ENCODE peak calls at places on chromosomes 3 and 15, in eight cellular contexts. E is CD4-positive, alpha-beta T cell; W is IMR-90; R is H1; D is GM10248; U is fibroblast of lung; J is uterus; M is HFF-Myc. I is an unnamed sample.

GRCh38 chr3:35044185-35044584 is 595.1 kb upstream of the ARPP21 start:
- DNase-seq in E (no peak), W (no peak), R (no peak), D (no peak), U (no peak), J (no peak), M (no peak), I (no peak)

GRCh38 chr3:169476289-169476688 is 187.2 kb downstream of the MECOM start:
- DNase-seq in E (no peak), W (no peak), R (no peak), D (no peak), U (no peak), J (no peak), M (no peak), I (no peak)

GRCh38 chr3:129001817-129002572 is 891 bp downstream of the EFCC1 start:
- DNase-seq in E (no peak), W (no peak), R (peak), D (no peak), U (no peak), J (no peak), M (no peak), I (peak)

GRCh38 chr3:119731545-119732343 is 28.9 kb downstream of the CFAP91 start:
- DNase-seq in E (no peak), W (peak), R (no peak), D (no peak), U (peak), J (no peak), M (no peak), I (no peak)

GRCh38 chr3:183871541-183871940 is 13.1 kb downstream of the PARL start:
- DNase-seq in E (no peak), W (no peak), R (no peak), D (no peak), U (no peak), J (no peak), M (no peak), I (no peak)

GRCh38 chr3:125051715-125052581 is 3.8 kb downstream of the HEG1 start:
- DNase-seq in E (peak), W (peak), R (peak), D (peak), U (peak), J (peak), M (no peak), I (no peak)

GRCh38 chr3:32414527-32415202 is 23.0 kb downstream of the CMTM7 start:
- DNase-seq in E (peak), W (peak), R (no peak), D (no peak), U (peak), J (no peak), M (no peak), I (no peak)

GRCh38 chr3:72482589-72483249 is 365.5 kb downstream of the SHQ1 start:
- DNase-seq in E (peak), W (peak), R (no peak), D (peak), U (peak), J (peak), M (no peak), I (no peak)

GRCh38 chr3:119579366-119580147 is at the start of gene ADPRH:
- DNase-seq in E (peak), W (peak), R (peak), D (peak), U (peak), J (peak), M (no peak), I (peak)

GRCh38 chr3:122245513-122246174 is 62.2 kb downstream of the CASR start:
- DNase-seq in E (no peak), W (peak), R (no peak), D (no peak), U (no peak), J (no peak), M (no peak), I (no peak)

GRCh38 chr3:111761309-111761795 is 97.7 kb upstream of the PHLDB2 start:
- DNase-seq in E (no peak), W (peak), R (no peak), D (peak), U (peak), J (no peak), M (peak), I (no peak)

GRCh38 chr3:55801676-55802075 is 314.6 kb upstream of the WNT5A start:
- DNase-seq in E (no peak), W (no peak), R (no peak), D (no peak), U (no peak), J (no peak), M (no peak), I (no peak)

GRCh38 chr15:26970712-26971210 is at the start of gene GABRG3:
- DNase-seq in E (no peak), W (no peak), R (peak), D (no peak), U (no peak), J (no peak), M (no peak), I (peak)

GRCh38 chr3:15800780-15801179 is 3.0 kb upstream of the ANKRD28 start:
- DNase-seq in E (no peak), W (no peak), R (no peak), D (no peak), U (no peak), J (no peak), M (no peak), I (no peak)

GRCh38 chr3:24640330-24640877 is 145.8 kb upstream of the THRB start:
- DNase-seq in E (no peak), W (no peak), R (no peak), D (no peak), U (peak), J (no peak), M (peak), I (no peak)

GRCh38 chr3:186241910-186242821 is 119.9 kb downstream of the DGKG start:
- DNase-seq in E (peak), W (peak), R (peak), D (peak), U (peak), J (peak), M (no peak), I (no peak)

GRCh38 chr3:186237915-186238314 is 124.1 kb downstream of the DGKG start:
- DNase-seq in E (no peak), W (no peak), R (no peak), D (no peak), U (no peak), J (no peak), M (no peak), I (no peak)

GRCh38 chr3:186235554-186235953 is 126.5 kb downstream of the DGKG start:
- DNase-seq in E (no peak), W (no peak), R (no peak), D (peak), U (no peak), J (no peak), M (no peak), I (no peak)

GRCh38 chr3:186236357-186237020 is 125.5 kb downstream of the DGKG start:
- DNase-seq in E (no peak), W (no peak), R (no peak), D (no peak), U (no peak), J (no peak), M (no peak), I (no peak)

GRCh38 chr3:186239321-186239720 is 122.7 kb downstream of the DGKG start:
- DNase-seq in E (no peak), W (no peak), R (no peak), D (no peak), U (peak), J (no peak), M (no peak), I (no peak)
- TF ChIP-seq CTCF in E (no peak), W (no peak), R (peak), D (no peak), U (no peak), J (no peak), M (no peak), I (peak)

DNA sequence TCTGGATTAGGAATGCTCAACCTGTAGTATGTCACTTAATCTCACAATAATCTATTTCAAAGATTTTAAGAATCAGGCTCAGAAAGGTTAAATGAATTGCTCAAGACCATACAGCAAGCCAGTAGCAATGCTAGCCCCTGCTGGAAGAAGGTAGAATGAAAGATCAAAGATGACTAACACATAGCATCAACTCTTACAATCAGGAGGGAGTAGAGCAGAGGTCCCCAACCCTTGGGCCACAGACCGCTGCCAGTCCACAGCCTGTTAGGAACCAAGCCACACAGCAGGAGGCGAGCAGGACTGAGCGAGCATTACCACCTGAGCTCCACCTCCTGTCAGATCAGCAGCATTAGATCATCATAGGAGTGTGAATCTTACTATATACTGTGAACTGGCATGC is 15.5 kb upstream of the GATM start:
- DNase-seq in E (no peak), W (no peak), R (no peak), D (no peak), U (no peak), J (no peak), M (no peak), I (no peak)
- TF ChIP-seq CTCF in E (no peak), W (peak), R (peak), D (peak), U (no peak), J (no peak), M (peak), I (peak)

GRCh38 chr3:47283193-47283537 is 421 bp downstream of the KLHL18 start:
- DNase-seq in E (peak), W (no peak), R (no peak), D (no peak), U (no peak), J (no peak), M (no peak), I (no peak)

GRCh38 chr3:47280519-47280918 is 2.1 kb downstream of the KIF9 start:
- DNase-seq in E (no peak), W (no peak), R (no peak), D (no peak), U (no peak), J (no peak), M (no peak), I (no peak)

GRCh38 chr3:47283596-47284364 is 1.0 kb downstream of the KLHL18 start:
- DNase-seq in E (peak), W (no peak), R (peak), D (no peak), U (peak), J (no peak), M (no peak), I (no peak)

GRCh38 chr3:47282424-47283192 is at the start of the genes KIF9 and KLHL18:
- DNase-seq in E (peak), W (peak), R (peak), D (peak), U (peak), J (peak), M (peak), I (peak)
- TF ChIP-seq CTCF in E (no peak), W (no peak), R (no peak), D (no peak), U (no peak), J (peak), M (no peak), I (no peak)

GRCh38 chr3:171457263-171458055 is 2.7 kb downstream of the TNIK start:
- DNase-seq in E (peak), W (no peak), R (no peak), D (no peak), U (no peak), J (no peak), M (no peak), I (no peak)
- TF ChIP-seq CTCF in E (no peak), W (no peak), R (no peak), D (no peak), U (no peak), J (no peak), M (no peak), I (no peak)

GRCh38 chr3:30518201-30518864 is 88.1 kb upstream of the TGFBR2 start:
- DNase-seq in E (no peak), W (peak), R (no peak), D (no peak), U (peak), J (peak), M (no peak), I (no peak)
- TF ChIP-seq CTCF in E (no peak), W (no peak), R (no peak), D (no peak), U (no peak), J (no peak), M (no peak), I (no peak)

I was measured in progenitor cell of endocrine pancreas.